ENCODE peak calls at places on chromosomes 3 and 15, in ten cellular contexts. Q, T, Z, P, A, I, K, G, B and U are unnamed samples.

GRCh38 chr3:49173792-49174170 is 2.4 kb downstream of the KLHDC8B start:
- DNase-seq in B (no peak), Q (peak; percentile 31), P (no peak), K (no peak), I (no peak), A (no peak), T (no peak), Z (no peak), G (no peak), U (no peak)

GRCh38 chr15:64685230-64685886 is 90.0 kb downstream of the RBPMS2 start:
- DNase-seq in B (no peak), Z (no peak), A (no peak), G (no peak), Q (no peak), K (no peak), I (peak; percentile 76), P (no peak), T (no peak), U (no peak)

GRCh38 chr3:14431928-14432834 is 29.8 kb downstream of the SLC6A6 start:
- DNase-seq in K (peak; percentile 89), Q (peak; percentile 95), T (peak; percentile 83), I (no peak), P (peak; percentile 87), B (peak; percentile 73), A (peak; percentile 74), Z (peak; percentile 82), G (no peak), U (peak; percentile 93)

GRCh38 chr15:55526559-55527036 is 18.6 kb upstream of the DNAAF4 start:
- DNase-seq in P (no peak), T (peak; percentile 31), A (peak; percentile 32), Z (peak; percentile 63), B (no peak), Q (peak; percentile 48), K (no peak), G (no peak), I (peak; percentile 87), U (no peak)

GRCh38 chr15:57171414-57171813 is 204.9 kb upstream of the CGNL1 start:
- DNase-seq in P (no peak), Q (no peak), Z (no peak), B (no peak), I (no peak), K (no peak), T (no peak), G (no peak), A (no peak), U (no peak)

GRCh38 chr15:41777421-41777973 is 3.2 kb downstream of the MAPKBP1 start:
- DNase-seq in Q (no peak), P (no peak), B (no peak), A (no peak), K (no peak), T (peak; percentile 72), Z (no peak), I (no peak), G (no peak), U (no peak)

GRCh38 chr15:66936864-66937245 is 128.5 kb upstream of the SMAD3 start:
- DNase-seq in B (no peak), Q (no peak), K (no peak), Z (no peak), I (no peak), P (peak; percentile 32), A (no peak), G (no peak), T (no peak), U (no peak)

GRCh38 chr3:42865256-42865655 is 10.4 kb downstream of the CYP8B1 start:
- DNase-seq in A (no peak), P (peak; percentile 42), G (peak; percentile 50), Z (no peak), Q (no peak), I (no peak), B (no peak), K (no peak), T (no peak), U (no peak)

GRCh38 chr3:48477959-48478480 is 26.0 kb downstream of the SHISA5 start:
- DNase-seq in K (no peak), Z (no peak), T (no peak), P (no peak), A (no peak), G (no peak), B (no peak), Q (no peak), I (no peak), U (no peak)

GRCh38 chr3:129439381-129439816 is 349 bp downstream of the MBD4 start:
- DNase-seq in Q (peak; percentile 28), A (no peak), K (peak; percentile 45), B (no peak), G (peak; percentile 83), Z (no peak), I (peak; percentile 71), T (peak; percentile 28), P (peak; percentile 85), U (peak; percentile 64)

GRCh38 chr15:53844634-53845033 is 85.2 kb upstream of the WDR72 start:
- DNase-seq in T (no peak), K (no peak), B (no peak), I (no peak), P (no peak), Q (no peak), A (no peak), Z (no peak), G (no peak), U (no peak)

GRCh38 chr3:167967257-167968010 is 128.3 kb downstream of the GOLIM4 start:
- DNase-seq in G (no peak), K (no peak), B (no peak), T (no peak), Z (no peak), Q (no peak), P (no peak), I (no peak), A (no peak), U (no peak)

GRCh38 chr3:535566-536416 is 339.2 kb downstream of the CHL1 start:
- DNase-seq in K (no peak), B (no peak), Z (no peak), G (no peak), A (no peak), T (no peak), P (peak; percentile 73), Q (no peak), I (peak; percentile 72), U (peak; percentile 9)

GRCh38 chr15:85318732-85319076 is 61.7 kb upstream of the AKAP13 start:
- DNase-seq in G (no peak), A (no peak), T (no peak), K (no peak), I (no peak), Z (no peak), B (no peak), P (no peak), Q (no peak), U (no peak)

GRCh38 chr15:91824256-91824655 is 29.3 kb upstream of the SLCO3A1 start:
- DNase-seq in T (no peak), A (no peak), K (no peak), I (peak; percentile 10), Z (no peak), Q (no peak), G (no peak), B (no peak), P (no peak), U (no peak)

DNA sequence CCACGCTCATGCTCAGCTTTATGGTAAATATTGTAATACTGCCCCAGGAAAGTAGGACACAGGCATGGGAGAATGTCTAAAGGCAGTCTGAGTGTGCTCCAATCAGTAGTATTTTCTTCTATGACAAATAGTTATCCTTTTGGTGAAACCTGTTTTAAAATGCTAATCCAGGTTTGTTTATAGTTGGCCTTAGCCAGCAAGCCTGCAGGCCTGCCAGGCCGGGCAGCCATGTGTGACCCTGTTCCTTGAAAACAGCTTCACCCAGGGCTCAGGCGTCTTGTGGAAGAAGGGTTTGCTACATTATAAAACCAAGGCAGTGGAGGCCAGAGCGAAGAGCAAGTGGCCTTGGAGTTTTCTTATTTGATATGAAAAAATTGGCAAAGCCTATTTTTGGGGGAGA is 104.8 kb downstream of the SEMA6D start:
- DNase-seq in Q (no peak), B (no peak), T (no peak), A (no peak), G (no peak), Z (no peak), K (no peak), I (no peak), P (no peak), U (no peak)
- H3K27ac ChIP-seq in Q (no peak overlapping the region), B (no peak overlapping the region), T (no peak overlapping the region), A (no peak overlapping the region), G (no peak overlapping the region), Z (no peak overlapping the region), K (no peak overlapping the region), I (no peak overlapping the region), P (no peak overlapping the region), U (no peak overlapping the region)

GRCh38 chr3:53257465-53257864 is 1.6 kb upstream of the TKT start:
- DNase-seq in G (no peak), I (no peak), Z (no peak), B (no peak), P (no peak), A (no peak), Q (no peak), T (no peak), K (no peak), U (no peak)
- TF ChIP-seq POLR2AphosphoS5 in G (no peak), I (no peak), Z (no peak), B (no peak), P (no peak), A (no peak), Q (no peak), T (no peak), K (no peak), U (no peak)

GRCh38 chr15:73845507-73845906 is 27.9 kb upstream of the TBC1D21 start:
- DNase-seq in G (no peak), I (no peak), Q (no peak), P (no peak), B (no peak), Z (no peak), K (no peak), A (no peak), T (no peak), U (no peak)

GRCh38 chr15:73841756-73842590 is 31.4 kb upstream of the TBC1D21 start:
- DNase-seq in A (no peak), B (no peak), K (no peak), T (no peak), Z (no peak), I (peak; percentile 17), G (no peak), Q (no peak), P (no peak), U (no peak)

GRCh38 chr15:73844356-73844755 is 29.0 kb upstream of the TBC1D21 start:
- DNase-seq in K (no peak), Q (no peak), G (no peak), P (no peak), Z (no peak), B (no peak), I (peak; percentile 20), T (no peak), A (no peak), U (no peak)

GRCh38 chr15:73840771-73841170 is 32.6 kb upstream of the TBC1D21 start:
- DNase-seq in T (no peak), Q (no peak), G (no peak), P (no peak), Z (no peak), B (no peak), A (no peak), I (no peak), K (no peak), U (no peak)

GRCh38 chr15:73843787-73844186 is 29.6 kb upstream of the TBC1D21 start:
- DNase-seq in P (no peak), T (no peak), G (no peak), A (no peak), B (no peak), K (no peak), I (no peak), Q (no peak), Z (no peak), U (no peak)
- H3K27ac ChIP-seq in P (no peak overlapping the region), T (no peak overlapping the region), G (no peak overlapping the region), A (no peak overlapping the region), B (no peak overlapping the region), K (no peak overlapping the region), I (no peak overlapping the region), Q (no peak overlapping the region), Z (no peak overlapping the region), U (no peak overlapping the region)

GRCh38 chr3:182404031-182404430 is 389.3 kb upstream of the ATP11B start:
- DNase-seq in Z (no peak), Q (no peak), I (no peak), A (no peak), G (no peak), K (no peak), T (no peak), B (no peak), P (no peak), U (no peak)
- TF ChIP-seq POLR2AphosphoS5 in Z (no peak), Q (no peak), I (no peak), A (no peak), G (no peak), K (no peak), T (no peak), B (no peak), P (no peak), U (no peak)